ENCODE peak calls at places on chromosome 3, in ten cellular contexts. J, L, F, E, B, P, U, H, Z and Y are unnamed samples.
A peak's percentile ranks its signal among the peaks of the same experiment; 100 is the strongest.

GRCh38 chr3:111967651-111968274 is 11.1 kb upstream of the ABHD10 start:
- DNase-seq in J (peak; percentile 82), L (peak; percentile 47), F (peak; percentile 85), E (peak; percentile 80), B (peak; percentile 82), P (peak; percentile 84), U (peak; percentile 76), H (peak; percentile 65), Z (peak; percentile 85), Y (peak; percentile 49)

GRCh38 chr3:112786002-112786590 is 60.6 kb downstream of the CD200R1L start:
- DNase-seq in J (no peak), L (peak; percentile 8), F (peak; percentile 92), E (no peak), B (no peak), P (peak; percentile 96), U (peak; percentile 92), H (peak; percentile 90), Z (no peak), Y (no peak)

GRCh38 chr3:12138044-12138443 is 20.7 kb downstream of the TIMP4 start:
- DNase-seq in J (peak; percentile 18), L (peak; percentile 22), F (peak; percentile 41), E (peak; percentile 44), B (peak; percentile 39), P (peak; percentile 14), U (no peak), H (no peak), Z (peak; percentile 53), Y (no peak)

GRCh38 chr3:115040673-115041286 is 106.3 kb downstream of the ZBTB20 start:
- DNase-seq in J (peak; percentile 5), L (no peak), F (peak; percentile 26), E (no peak), B (peak; percentile 30), P (peak; percentile 67), U (peak; percentile 36), H (peak; percentile 14), Z (peak; percentile 73), Y (no peak)

GRCh38 chr3:139954146-139954545 is 19.2 kb downstream of the CLSTN2 start:
- DNase-seq in J (no peak), L (no peak), F (no peak), E (no peak), B (no peak), P (no peak), U (no peak), H (no peak), Z (no peak), Y (no peak)

GRCh38 chr3:25854635-25855034 is 64.7 kb downstream of the OXSM start:
- DNase-seq in J (no peak), L (no peak), F (peak; percentile 61), E (no peak), B (no peak), P (no peak), U (peak; percentile 83), H (peak; percentile 76), Z (peak; percentile 86), Y (no peak)

GRCh38 chr3:167728176-167728575 is 6.5 kb downstream of the PDCD10 start:
- DNase-seq in J (no peak), L (no peak), F (peak; percentile 27), E (no peak), B (no peak), P (no peak), U (peak; percentile 82), H (peak; percentile 78), Z (peak; percentile 89), Y (no peak)

GRCh38 chr3:113241292-113242033 is 30.1 kb downstream of the BOC start:
- DNase-seq in J (peak; percentile 79), L (no peak), F (peak; percentile 96), E (peak; percentile 86), B (no peak), P (no peak), U (peak; percentile 83), H (peak; percentile 77), Z (peak; percentile 59), Y (no peak)

GRCh38 chr3:63051920-63052319 is 176.7 kb upstream of the CADPS start:
- DNase-seq in J (peak; percentile 5), L (no peak), F (peak; percentile 50), E (no peak), B (no peak), P (no peak), U (peak; percentile 97), H (peak; percentile 97), Z (peak; percentile 81), Y (no peak)

GRCh38 chr3:102536479-102536878 is 101.7 kb downstream of the ZPLD1 start:
- DNase-seq in J (peak; percentile 5), L (no peak), F (peak; percentile 42), E (no peak), B (peak; percentile 58), P (peak; percentile 30), U (peak; percentile 22), H (peak; percentile 15), Z (peak; percentile 58), Y (no peak)

GRCh38 chr3:156412600-156412999 is 142.3 kb downstream of the SSR3 start:
- DNase-seq in J (no peak), L (no peak), F (no peak), E (no peak), B (no peak), P (no peak), U (no peak), H (no peak), Z (no peak), Y (no peak)

GRCh38 chr3:114827495-114827894 is 319.6 kb downstream of the ZBTB20 start:
- DNase-seq in J (peak; percentile 9), L (peak; percentile 31), F (peak; percentile 75), E (no peak), B (peak; percentile 43), P (peak; percentile 47), U (peak; percentile 37), H (peak; percentile 30), Z (peak; percentile 63), Y (no peak)

GRCh38 chr3:48594431-48595049 is 589 bp downstream of the COL7A1 start:
- DNase-seq in J (no peak), L (no peak), F (peak; percentile 26), E (peak; percentile 58), B (no peak), P (no peak), U (peak; percentile 14), H (no peak), Z (peak; percentile 30), Y (no peak)

GRCh38 chr3:31422237-31422636 is 110.5 kb upstream of the STT3B start:
- DNase-seq in J (no peak), L (no peak), F (no peak), E (no peak), B (no peak), P (no peak), U (no peak), H (no peak), Z (no peak), Y (no peak)

GRCh38 chr3:11452988-11453847 is 181.0 kb downstream of the ATG7 start:
- DNase-seq in J (no peak), L (no peak), F (peak; percentile 39), E (no peak), B (no peak), P (peak; percentile 85), U (peak; percentile 93), H (peak; percentile 93), Z (peak; percentile 80), Y (no peak)

GRCh38 chr3:184110316-184110725 is 13.5 kb downstream of the HTR3E start:
- DNase-seq in J (no peak), L (no peak), F (peak; percentile 69), E (peak; percentile 52), B (no peak), P (no peak), U (peak; percentile 68), H (peak; percentile 51), Z (peak; percentile 39), Y (no peak)

GRCh38 chr3:10361375-10361774 is 40.5 kb upstream of the SEC13 start:
- DNase-seq in J (no peak), L (no peak), F (no peak), E (no peak), B (peak; percentile 82), P (no peak), U (no peak), H (no peak), Z (no peak), Y (no peak)

GRCh38 chr3:112470791-112471190 is 28.5 kb downstream of the BTLA start:
- DNase-seq in J (no peak), L (no peak), F (no peak), E (no peak), B (no peak), P (no peak), U (peak; percentile 87), H (peak; percentile 88), Z (peak; percentile 54), Y (no peak)

GRCh38 chr3:142863010-142863787 is 25.7 kb downstream of the PCOLCE2 start:
- DNase-seq in J (no peak), L (no peak), F (peak; percentile 44), E (peak; percentile 44), B (no peak), P (no peak), U (peak; percentile 65), H (peak; percentile 56), Z (peak; percentile 91), Y (no peak)

GRCh38 chr3:185629554-185630181 is 43.6 kb downstream of the SENP2 start:
- DNase-seq in J (no peak), L (no peak), F (no peak), E (no peak), B (no peak), P (no peak), U (peak; percentile 9), H (no peak), Z (peak; percentile 23), Y (no peak)
- H3K4me2 ChIP-seq in J (no peak overlapping the region), L (no peak overlapping the region), F (no peak overlapping the region), E (no peak overlapping the region), B (no peak overlapping the region), P (peak overlapping the region; percentile 11), U (no peak overlapping the region), H (peak overlapping the region; percentile 34), Z (peak overlapping the region; percentile 59), Y (no peak overlapping the region)

GRCh38 chr3:54720604-54721003 is 207.3 kb downstream of the LRTM1 start:
- DNase-seq in J (no peak), L (no peak), F (no peak), E (no peak), B (no peak), P (no peak), U (no peak), H (no peak), Z (no peak), Y (no peak)
- H3K4me2 ChIP-seq in J (no peak overlapping the region), L (no peak overlapping the region), F (no peak overlapping the region), E (no peak overlapping the region), B (no peak overlapping the region), P (no peak overlapping the region), U (no peak overlapping the region), H (no peak overlapping the region), Z (no peak overlapping the region), Y (no peak overlapping the region)

DNA sequence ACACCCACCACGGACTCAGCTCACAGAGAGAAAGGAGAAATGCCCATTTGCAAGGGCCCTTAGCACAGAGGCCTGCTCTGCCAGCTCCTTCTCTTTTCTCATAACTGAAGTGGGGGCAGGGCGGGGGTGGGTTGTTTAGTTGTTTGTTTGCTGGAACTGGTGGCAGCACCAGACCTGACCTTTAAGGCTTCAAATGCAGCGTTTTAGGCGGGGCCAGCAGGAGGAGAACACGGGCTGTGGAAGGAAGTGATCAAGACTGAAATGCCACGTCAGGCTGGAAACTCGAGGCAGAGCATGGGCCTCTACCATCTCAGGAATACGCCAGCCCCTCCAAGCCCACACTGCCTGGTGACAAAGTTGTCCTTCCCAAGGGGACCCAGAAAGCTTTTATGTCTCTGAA is 9.3 kb downstream of the CACNA2D2 start:
- DNase-seq in J (no peak), L (no peak), F (no peak), E (no peak), B (no peak), P (no peak), U (no peak), H (no peak), Z (no peak), Y (no peak)
- H3K4me2 ChIP-seq in J (no peak overlapping the region), L (no peak overlapping the region), F (no peak overlapping the region), E (no peak overlapping the region), B (no peak overlapping the region), P (no peak overlapping the region), U (no peak overlapping the region), H (no peak overlapping the region), Z (no peak overlapping the region), Y (no peak overlapping the region)

GRCh38 chr3:66497982-66498671 is 2.7 kb downstream of the LRIG1 start:
- DNase-seq in J (no peak), L (no peak), F (no peak), E (no peak), B (no peak), P (peak; percentile 48), U (no peak), H (no peak), Z (no peak), Y (no peak)
- H3K4me2 ChIP-seq in J (peak overlapping the region; percentile 47), L (no peak overlapping the region), F (no peak overlapping the region), E (peak overlapping the region; percentile 90), B (peak overlapping the region; percentile 92), P (peak overlapping the region; percentile 87), U (peak overlapping the region; percentile 81), H (peak overlapping the region; percentile 99), Z (no peak overlapping the region), Y (peak overlapping the region; percentile 78)